ENCODE peak calls at places on chromosomes 2 and 18, in five cellular contexts. T, I, R, D and X are unnamed samples.

GRCh38 chr18:9188359-9189231 is 52.0 kb downstream of the ANKRD12 start:
- DNase-seq in T (no peak), I (no peak), R (no peak), D (no peak), X (peak; percentile 86)

GRCh38 chr18:8856769-8857393 is 151.5 kb downstream of the MTCL1 start:
- DNase-seq in T (no peak), I (no peak), R (peak; percentile 43), D (no peak), X (no peak)

GRCh38 chr2:231710751-231711676 is 2.7 kb downstream of the PTMA start:
- DNase-seq in T (peak; percentile 41), I (peak; percentile 27), R (peak; percentile 50), D (no peak), X (peak; percentile 40)

GRCh38 chr2:45191096-45191863 is 182.0 kb upstream of the SIX2 start:
- DNase-seq in T (no peak), I (no peak), R (no peak), D (peak; percentile 68), X (no peak)

GRCh38 chr2:221435161-221435560 is 136.9 kb downstream of the EPHA4 start:
- DNase-seq in T (no peak), I (no peak), R (no peak), D (no peak), X (no peak)

GRCh38 chr18:48949051-48949605 is 1.6 kb downstream of the SMAD7 start:
- DNase-seq in T (peak; percentile 54), I (peak; percentile 69), R (peak; percentile 27), D (no peak), X (peak; percentile 58)

GRCh38 chr2:176812376-176812775 is 400.2 kb upstream of the HNRNPA3 start:
- DNase-seq in T (peak; percentile 46), I (no peak), R (peak; percentile 46), D (no peak), X (no peak)

GRCh38 chr2:132804045-132804444 is 134.0 kb upstream of the LYPD1 start:
- DNase-seq in T (no peak), I (no peak), R (peak; percentile 25), D (peak; percentile 86), X (no peak)

GRCh38 chr2:147030966-147031760 is 813.7 kb upstream of the ACVR2A start:
- DNase-seq in T (no peak), I (no peak), R (no peak), D (peak; percentile 54), X (no peak)

GRCh38 chr2:48601349-48601748 is 16.3 kb upstream of the GTF2A1L start:
- DNase-seq in T (no peak), I (no peak), R (peak; percentile 62), D (peak; percentile 41), X (peak; percentile 52)

GRCh38 chr2:105798595-105798994 is 53.9 kb downstream of the NCK2 start:
- DNase-seq in T (no peak), I (no peak), R (no peak), D (peak; percentile 23), X (no peak)

GRCh38 chr2:26444236-26444635 is 33.7 kb downstream of the OTOF start:
- DNase-seq in T (no peak), I (no peak), R (no peak), D (no peak), X (no peak)

GRCh38 chr2:95669441-95669994 is 77.7 kb downstream of the TRIM43 start:
- DNase-seq in T (no peak), I (no peak), R (no peak), D (peak; percentile 15), X (no peak)

GRCh38 chr2:12504443-12504842 is 212.3 kb upstream of the TRIB2 start:
- DNase-seq in T (no peak), I (no peak), R (no peak), D (peak; percentile 57), X (no peak)

GRCh38 chr2:113245276-113245711 is 33.4 kb downstream of the PAX8 start:
- DNase-seq in T (no peak), I (no peak), R (no peak), D (no peak), X (no peak)

GRCh38 chr2:48738806-48739205 is 16.7 kb downstream of the LHCGR start:
- DNase-seq in T (no peak), I (no peak), R (no peak), D (peak; percentile 87), X (no peak)

GRCh38 chr2:217256261-217256660 is 396.4 kb upstream of the TNP1 start:
- DNase-seq in T (no peak), I (no peak), R (no peak), D (peak; percentile 51), X (peak; percentile 30)

GRCh38 chr2:157898591-157898996 is 22.5 kb upstream of the ACVR1 start:
- DNase-seq in T (peak; percentile 70), I (peak; percentile 40), R (peak; percentile 63), D (peak; percentile 95), X (peak; percentile 39)

GRCh38 chr2:175468699-175469098 is 287.2 kb upstream of the ATP5MC3 start:
- DNase-seq in T (no peak), I (no peak), R (no peak), D (no peak), X (no peak)

GRCh38 chr2:233990261-233990798 is 60.2 kb upstream of the SPP2 start:
- DNase-seq in T (no peak), I (peak; percentile 46), R (no peak), D (no peak), X (no peak)

GRCh38 chr2:32009479-32010256 is 1.1 kb downstream of the MEMO1 start:
- DNase-seq in T (peak; percentile 47), I (peak; percentile 33), R (peak; percentile 25), D (no peak), X (peak; percentile 35)

GRCh38 chr2:190270298-190270697 is 49.3 kb downstream of the HIBCH start:
- DNase-seq in T (no peak), I (no peak), R (no peak), D (peak; percentile 79), X (no peak)

GRCh38 chr18:2913398-2914005 is 66.7 kb downstream of the EMILIN2 start:
- DNase-seq in T (no peak), I (no peak), R (no peak), D (no peak), X (peak; percentile 29)

GRCh38 chr18:12403601-12404506 is 3.9 kb upstream of the PRELID3A start:
- DNase-seq in T (peak; percentile 52), I (no peak), R (no peak), D (peak; percentile 91), X (no peak)

GRCh38 chr2:233270366-233270765 is 18.9 kb downstream of the ATG16L1 start:
- DNase-seq in T (no peak), I (no peak), R (no peak), D (no peak), X (no peak)

GRCh38 chr2:106269591-106270291 is 75.6 kb upstream of the UXS1 start:
- DNase-seq in T (peak; percentile 17), I (peak; percentile 92), R (peak; percentile 61), D (no peak), X (peak; percentile 97)

GRCh38 chr2:59150430-59150829 is 909.3 kb upstream of the FANCL start:
- DNase-seq in T (no peak), I (no peak), R (no peak), D (no peak), X (no peak)

GRCh38 chr18:35117951-35118411 is 76.8 kb downstream of the MAPRE2 start:
- DNase-seq in T (peak; percentile 76), I (no peak), R (peak; percentile 40), D (peak; percentile 70), X (no peak)

GRCh38 chr2:152571035-152571766 is 146.1 kb downstream of the PRPF40A start:
- DNase-seq in T (peak; percentile 29), I (no peak), R (peak; percentile 16), D (peak; percentile 54), X (peak; percentile 22)

GRCh38 chr2:79039944-79040343 is 14.4 kb downstream of the REG3G start:
- DNase-seq in T (no peak), I (no peak), R (no peak), D (no peak), X (no peak)

DNA sequence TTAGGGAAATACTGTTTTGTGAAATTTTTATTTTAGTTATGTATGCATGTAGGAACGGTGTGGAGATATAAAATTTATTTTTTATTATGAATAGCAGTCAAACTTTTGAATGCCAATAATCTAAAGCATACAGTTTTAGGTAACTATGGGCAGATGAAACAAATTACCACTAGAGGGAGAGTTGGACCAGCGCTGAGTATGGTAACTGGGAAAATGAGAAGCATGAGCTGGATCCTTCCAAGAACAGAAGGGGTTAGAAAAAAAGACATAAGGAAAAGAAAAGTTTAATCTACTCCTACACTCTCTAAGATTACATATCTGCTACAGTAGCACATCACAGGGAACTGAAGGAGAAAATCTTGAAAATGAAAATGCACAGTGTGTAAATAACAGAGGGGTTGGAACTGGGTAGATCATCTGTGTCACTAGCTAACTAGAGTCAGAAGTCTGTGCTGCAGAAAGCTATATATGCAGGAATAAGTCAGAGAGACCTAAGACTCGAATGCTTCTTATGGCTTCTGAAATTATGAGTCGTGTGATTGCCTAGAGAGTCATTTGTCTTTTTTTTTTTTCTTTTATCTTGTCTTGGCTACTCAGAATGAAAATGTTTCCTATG is 15.6 kb downstream of the REG3G start:
- DNase-seq in T (no peak), I (no peak), R (no peak), D (no peak), X (no peak)
- TF ChIP-seq CTCF in T (peak; percentile 41), I (peak; percentile 30), R (peak; percentile 51), D (peak; percentile 16), X (peak; percentile 28)

GRCh38 chr2:196464311-196464710 is 175.2 kb upstream of the CCDC150 start:
- DNase-seq in T (no peak), I (no peak), R (no peak), D (peak; percentile 26), X (no peak)

GRCh38 chr2:196463706-196464105 is 175.8 kb upstream of the CCDC150 start:
- DNase-seq in T (no peak), I (no peak), R (no peak), D (no peak), X (no peak)

GRCh38 chr2:196473617-196474016 is 165.9 kb upstream of the CCDC150 start:
- DNase-seq in T (no peak), I (no peak), R (no peak), D (no peak), X (no peak)

GRCh38 chr2:196466581-196466980 is 172.9 kb upstream of the CCDC150 start:
- DNase-seq in T (no peak), I (no peak), R (no peak), D (no peak), X (peak; percentile 24)

GRCh38 chr2:196468394-196468793 is 171.1 kb upstream of the CCDC150 start:
- DNase-seq in T (no peak), I (no peak), R (no peak), D (no peak), X (peak; percentile 5)
- TF ChIP-seq POLR2A in T (no peak), I (no peak), R (no peak), D (no peak), X (no peak)

GRCh38 chr2:118251427-118251826 is 163.2 kb downstream of the INSIG2 start:
- DNase-seq in T (no peak), I (no peak), R (no peak), D (no peak), X (no peak)
- TF ChIP-seq CTCF in T (no peak), I (no peak), R (no peak), D (no peak), X (no peak)

GRCh38 chr2:73946215-73946614 is 19.5 kb downstream of the DGUOK start:
- DNase-seq in T (no peak), I (no peak), R (no peak), D (no peak), X (no peak)

GRCh38 chr2:73947412-73948018 is 20.8 kb downstream of the DGUOK start:
- DNase-seq in T (no peak), I (no peak), R (no peak), D (no peak), X (no peak)

GRCh38 chr2:73942664-73943063 is 16.0 kb downstream of the DGUOK start:
- DNase-seq in T (no peak), I (no peak), R (no peak), D (no peak), X (no peak)

GRCh38 chr2:73946666-73947065 is 20.0 kb downstream of the DGUOK start:
- DNase-seq in T (no peak), I (no peak), R (no peak), D (no peak), X (no peak)

GRCh38 chr2:73944714-73945113 is 18.0 kb downstream of the DGUOK start:
- DNase-seq in T (no peak), I (no peak), R (no peak), D (no peak), X (no peak)
- TF ChIP-seq POLR2A in T (no peak), I (no peak), R (no peak), D (no peak), X (no peak)